ENCODE peak calls at places on chromosomes 16 and 17, in four cellular contexts. U, S, V and F are unnamed samples.

GRCh38 chr16:12305847-12306246 is 329.3 kb downstream of the SNX29 start:
- DNase-seq in U (no peak), V (no peak), S (no peak), F (no peak)

GRCh38 chr17:560379-560935 is 154.2 kb downstream of the VPS53 start:
- DNase-seq in U (no peak), S (no peak), V (peak; percentile 83), F (no peak)

GRCh38 chr16:10871157-10871991 is 5.6 kb upstream of the CIITA start:
- DNase-seq in V (peak; percentile 94), U (peak; percentile 92), S (no peak), F (no peak)

GRCh38 chr17:47990962-47991731 is 20.2 kb downstream of the CDK5RAP3 start:
- DNase-seq in U (no peak), S (peak; percentile 93), V (peak; percentile 23), F (no peak)

GRCh38 chr16:12461201-12461600 is 342.5 kb downstream of the CPPED1 start:
- DNase-seq in V (no peak), S (no peak), U (no peak), F (no peak)

GRCh38 chr17:65628637-65629036 is 67.2 kb upstream of the AXIN2 start:
- DNase-seq in S (no peak), U (no peak), V (no peak), F (no peak)

GRCh38 chr16:87635541-87636049 is 33.3 kb downstream of the JPH3 start:
- DNase-seq in U (peak; percentile 68), S (peak; percentile 32), V (peak; percentile 64), F (peak; percentile 11)

GRCh38 chr17:1010086-1010450 is 13.1 kb downstream of the TIMM22 start:
- DNase-seq in V (no peak), S (no peak), U (no peak), F (no peak)

GRCh38 chr16:35492225-35492624 is 2032.8 kb downstream of the TP53TG3F start:
- DNase-seq in U (no peak), V (no peak), S (no peak), F (peak; percentile 16)

GRCh38 chr16:30700491-30700890 is 1.5 kb downstream of the SRCAP start:
- DNase-seq in U (no peak), S (no peak), V (peak; percentile 34), F (no peak)

GRCh38 chr16:1556254-1556653 is 22.8 kb downstream of the TMEM204 start:
- DNase-seq in S (no peak), V (peak; percentile 60), U (no peak), F (no peak)

GRCh38 chr17:17176341-17176740 is 29.8 kb downstream of the PLD6 start:
- DNase-seq in S (no peak), U (no peak), V (no peak), F (no peak)

GRCh38 chr17:67130768-67131167 is 86.4 kb downstream of the CACNG1 start:
- DNase-seq in S (no peak), V (no peak), U (no peak), F (no peak)

GRCh38 chr16:27426423-27427408 is 24.7 kb downstream of the IL21R start:
- DNase-seq in V (peak; percentile 94), S (no peak), U (peak; percentile 18), F (peak; percentile 27)

GRCh38 chr16:31202402-31203385 is at the start of gene PYCARD:
- DNase-seq in U (peak; percentile 81), V (peak; percentile 76), S (no peak), F (no peak)

GRCh38 chr17:56159764-56160394 is 6.6 kb downstream of the ANKFN1 start:
- DNase-seq in U (no peak), S (no peak), V (no peak), F (no peak)

GRCh38 chr17:81453712-81454111 is 58.5 kb downstream of the BAHCC1 start:
- DNase-seq in S (no peak), U (no peak), V (no peak), F (no peak)

GRCh38 chr17:68777243-68777855 is 176.2 kb upstream of the FAM20A start:
- DNase-seq in S (peak; percentile 51), V (peak; percentile 77), U (peak; percentile 73), F (peak; percentile 25)

GRCh38 chr17:7388856-7389255 is 5.5 kb downstream of the PLSCR3 start:
- DNase-seq in S (no peak), U (no peak), V (no peak), F (no peak)

GRCh38 chr17:10210151-10210574 is 11.8 kb upstream of the GAS7 start:
- DNase-seq in S (no peak), U (peak; percentile 45), V (no peak), F (no peak)

GRCh38 chr17:41647940-41648410 is 23.6 kb upstream of the KRT17 start:
- DNase-seq in V (peak; percentile 78), S (peak; percentile 87), U (peak; percentile 96), F (peak; percentile 60)

GRCh38 chr17:73401911-73402310 is 90.1 kb upstream of the CDC42EP4 start:
- DNase-seq in S (peak; percentile 24), V (no peak), U (no peak), F (peak; percentile 16)

GRCh38 chr16:1674751-1675664 is 3.1 kb upstream of the JPT2 start:
- DNase-seq in U (no peak), S (no peak), V (peak; percentile 85), F (no peak)

GRCh38 chr17:72858826-72859495 is 233.5 kb downstream of the SLC39A11 start:
- DNase-seq in S (no peak), U (no peak), V (no peak), F (no peak)

GRCh38 chr17:29622337-29623282 is at the start of gene CORO6:
- DNase-seq in S (peak; percentile 86), V (peak; percentile 78), U (peak; percentile 68), F (peak; percentile 48)

GRCh38 chr17:74601944-74602572 is 10.0 kb upstream of the CD300LD start:
- DNase-seq in V (peak; percentile 64), S (peak; percentile 14), U (peak; percentile 29), F (peak; percentile 11)

GRCh38 chr16:57539072-57539796 is 2.9 kb upstream of the CCDC102A start:
- DNase-seq in S (no peak), V (no peak), U (peak; percentile 9), F (no peak)

GRCh38 chr17:70752966-70753467 is 583.7 kb downstream of the KCNJ2 start:
- DNase-seq in U (no peak), S (peak; percentile 12), V (no peak), F (no peak)

GRCh38 chr16:71855937-71856662 is 10.3 kb downstream of the ATXN1L start:
- DNase-seq in U (no peak), V (no peak), S (no peak), F (no peak)

GRCh38 chr16:72060405-72060804 is 2.6 kb upstream of the HPR start:
- DNase-seq in S (no peak), U (no peak), V (no peak), F (no peak)

GRCh38 chr16:57003439-57004386 is 14.4 kb downstream of the NLRC5 start:
- DNase-seq in V (no peak), S (no peak), U (no peak), F (no peak)

GRCh38 chr16:79247386-79247785 is 353.2 kb downstream of the MAF start:
- DNase-seq in U (no peak), V (no peak), S (peak; percentile 2), F (no peak)

GRCh38 chr17:41098476-41098875 is 534 bp upstream of the KRTAP4-8 start:
- DNase-seq in U (no peak), V (peak; percentile 76), S (no peak), F (no peak)

GRCh38 chr17:46166692-46167249 is 26.5 kb downstream of the KANSL1 start:
- DNase-seq in V (no peak), U (no peak), S (no peak), F (no peak)
- H3K9ac ChIP-seq in V (peak overlapping the region; percentile 34), U (no peak overlapping the region), S (no peak overlapping the region), F (no peak overlapping the region)

DNA sequence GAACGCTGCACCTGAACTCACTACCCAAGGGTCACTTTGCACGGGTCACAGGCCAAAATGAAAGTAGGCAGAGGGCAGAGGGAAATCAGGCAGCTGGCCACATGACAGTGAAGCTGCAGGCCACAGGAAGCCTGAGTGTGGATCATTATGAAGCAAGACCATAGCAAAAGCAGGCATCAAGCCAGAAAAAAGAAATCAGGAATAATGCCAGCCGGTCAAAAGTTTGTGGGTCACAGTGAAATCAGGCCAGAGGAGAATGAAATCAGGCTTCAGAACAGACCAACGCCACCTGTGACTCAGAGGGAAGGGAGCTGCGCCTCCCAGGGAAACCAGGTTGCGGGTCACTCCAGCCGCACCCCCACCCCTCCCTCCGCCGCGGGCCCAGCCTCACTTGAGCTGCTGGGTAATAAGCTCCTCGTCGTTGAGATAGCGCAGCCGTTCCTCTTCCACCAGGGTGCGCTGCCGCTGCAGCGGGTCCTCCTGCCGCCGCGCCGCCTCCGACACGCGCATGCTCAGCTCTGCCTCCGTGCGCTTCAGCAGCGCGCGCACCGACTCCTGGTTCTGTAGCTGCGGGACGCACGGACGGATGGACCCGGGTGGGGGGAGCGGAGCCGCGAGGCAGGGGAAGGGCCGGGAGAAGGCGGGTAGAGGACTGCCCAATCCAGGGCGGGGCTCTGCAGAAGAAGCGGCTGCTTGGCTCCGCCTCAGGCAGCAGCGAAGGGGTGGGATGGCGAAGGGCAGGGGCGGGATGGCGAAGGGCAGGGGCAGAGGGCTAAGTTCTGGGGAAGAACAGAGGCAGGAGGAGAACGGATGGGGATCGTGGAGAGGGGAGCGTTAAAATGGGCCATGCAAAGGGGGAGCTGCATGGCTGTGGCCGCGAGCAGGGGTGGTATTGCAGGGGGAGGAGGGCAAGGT is 47.7 kb downstream of the SRCIN1 start:
- DNase-seq in S (peak; percentile 93), U (peak; percentile 93), V (peak; percentile 97), F (peak; percentile 90)
- H3K9ac ChIP-seq in S (peak overlapping the region; percentile 65), U (peak overlapping the region; percentile 58), V (peak overlapping the region; percentile 19), F (peak overlapping the region; percentile 76)

DNA sequence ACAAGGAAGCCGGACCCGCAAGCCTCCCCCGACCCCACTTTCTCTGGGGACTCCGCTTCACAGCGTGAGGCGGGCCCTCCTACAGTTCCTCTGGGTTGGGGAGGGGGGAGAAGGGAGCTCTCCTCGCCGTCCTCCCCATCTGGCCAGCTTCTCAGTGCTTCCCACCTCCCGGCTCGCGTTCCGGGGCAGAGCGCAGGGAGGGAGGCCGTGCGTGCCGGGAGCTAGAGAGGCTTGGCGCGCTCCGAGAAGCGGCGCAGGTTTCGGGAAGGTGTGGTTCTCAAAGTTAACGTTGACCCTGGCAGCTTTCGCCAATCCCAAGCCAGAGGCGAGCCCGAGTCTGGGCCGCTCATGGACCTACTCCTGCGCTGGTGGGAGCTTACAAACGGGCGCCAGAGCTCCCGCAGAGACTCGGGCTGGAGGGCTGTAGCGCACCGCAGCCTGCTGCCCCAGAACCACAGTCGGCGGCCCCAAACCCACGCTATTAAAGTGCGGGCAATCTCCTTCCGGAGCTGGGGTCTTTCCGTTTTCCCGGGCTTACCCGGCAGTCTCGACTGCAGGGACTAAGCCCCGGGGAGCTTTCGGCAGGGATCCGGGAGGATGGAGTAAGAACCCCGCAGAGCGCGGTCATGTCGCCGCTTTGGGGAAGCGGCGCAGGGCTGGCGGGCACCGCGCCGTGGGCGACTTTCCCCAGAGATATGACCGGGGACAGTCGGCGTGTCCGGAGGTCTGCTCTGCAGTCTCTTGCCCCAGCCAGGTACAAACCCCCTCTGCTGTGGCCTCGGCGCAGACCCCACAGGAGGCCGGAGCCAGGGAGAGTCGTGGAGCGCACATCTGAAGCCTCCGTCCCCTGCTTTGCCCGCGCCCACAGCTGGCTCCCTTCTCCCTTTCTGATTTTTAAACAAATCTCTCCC is 797 bp downstream of the CDH11 start:
- DNase-seq in U (peak; percentile 23), S (no peak), V (peak; percentile 56), F (no peak)
- H3K9ac ChIP-seq in U (peak overlapping the region; percentile 60), S (peak overlapping the region; percentile 97), V (peak overlapping the region; percentile 92), F (peak overlapping the region; percentile 86)

GRCh38 chr17:77233127-77233526 is 92.4 kb downstream of the SEC14L1 start:
- DNase-seq in U (no peak), S (no peak), V (no peak), F (no peak)

GRCh38 chr17:77231076-77231871 is 90.5 kb downstream of the SEC14L1 start:
- DNase-seq in S (no peak), V (no peak), U (no peak), F (no peak)

GRCh38 chr17:77234695-77235094 is 93.9 kb downstream of the SEC14L1 start:
- DNase-seq in U (no peak), V (no peak), S (no peak), F (no peak)

GRCh38 chr17:77235370-77236080 is 94.8 kb downstream of the SEC14L1 start:
- DNase-seq in U (peak; percentile 42), V (peak; percentile 86), S (no peak), F (no peak)

GRCh38 chr17:77233635-77234334 is 93.0 kb downstream of the SEC14L1 start:
- DNase-seq in V (peak; percentile 86), U (no peak), S (no peak), F (no peak)
- H3K9ac ChIP-seq in V (no peak overlapping the region), U (no peak overlapping the region), S (no peak overlapping the region), F (no peak overlapping the region)